ENCODE peak calls at places on chromosomes 5 and 9, in eight cellular contexts. P is SK-N-SH, M is Right ventricle myocardium superior, T is frontal cortex, Q is kidney tubule cell, G is neural progenitor cell, E is M059J, X is heart left ventricle. F is an unnamed sample.

GRCh38 chr5:102971693-102972293 is 148.1 kb downstream of the GIN1 start:
- DNase-seq in T (no peak), P (no peak), X (no peak), Q (peak), M (no peak), G (peak), E (peak), F (peak)

GRCh38 chr9:96067004-96067403 is 191.5 kb downstream of the ERCC6L2 start:
- DNase-seq in M (peak), T (no peak), G (no peak), P (no peak), X (peak), Q (no peak), E (no peak), F (no peak)

GRCh38 chr9:77284616-77285015 is 107.3 kb downstream of the VPS13A start:
- DNase-seq in X (no peak), M (no peak), T (no peak), E (no peak), G (no peak), Q (no peak), P (no peak), F (no peak)

GRCh38 chr5:17000296-17000939 is 64.3 kb upstream of the MYO10 start:
- DNase-seq in T (no peak), P (no peak), Q (peak), E (peak), M (no peak), G (no peak), X (no peak), F (peak)

GRCh38 chr9:121770415-121771273 is 119.2 kb downstream of the DAB2IP start:
- DNase-seq in P (no peak), X (peak), M (peak), E (peak), G (no peak), Q (no peak), T (no peak), F (peak)

GRCh38 chr9:92707530-92707929 is 37.6 kb upstream of the IPPK start:
- DNase-seq in X (no peak), E (peak), G (no peak), T (no peak), Q (peak), P (no peak), M (no peak), F (no peak)

GRCh38 chr5:78615697-78616096 is 32.9 kb downstream of the LHFPL2 start:
- DNase-seq in Q (peak), P (no peak), T (no peak), G (no peak), E (peak), X (no peak), M (no peak), F (peak)

GRCh38 chr5:42715791-42716190 is 40.8 kb upstream of the CCDC152 start:
- DNase-seq in Q (peak), M (no peak), X (no peak), G (no peak), T (no peak), E (peak), P (no peak), F (peak)

GRCh38 chr9:137383453-137384115 is 39.4 kb downstream of the EXD3 start:
- DNase-seq in T (no peak), M (peak), P (no peak), E (no peak), Q (no peak), X (peak), G (peak), F (no peak)

GRCh38 chr9:120868339-120868675 is 8.7 kb downstream of the PHF19 start:
- DNase-seq in M (no peak), Q (no peak), E (no peak), G (no peak), T (no peak), P (no peak), X (no peak), F (no peak)

GRCh38 chr9:91811024-91811909 is 138.8 kb downstream of the ROR2 start:
- DNase-seq in Q (no peak), X (no peak), G (no peak), P (peak), M (no peak), E (no peak), T (no peak), F (no peak)

GRCh38 chr9:133792721-133793470 is 54.7 kb upstream of the SARDH start:
- DNase-seq in M (peak), P (peak), E (peak), Q (peak), T (peak), G (peak), X (peak), F (peak)

GRCh38 chr9:5842926-5843325 is 10.0 kb upstream of the ERMP1 start:
- DNase-seq in E (no peak), P (no peak), X (no peak), M (no peak), T (no peak), G (no peak), Q (no peak), F (no peak)

GRCh38 chr9:36214571-36214970 is 23.9 kb downstream of the CLTA start:
- DNase-seq in X (no peak), Q (no peak), M (no peak), T (no peak), G (no peak), P (peak), E (no peak), F (no peak)

GRCh38 chr5:174115226-174115625 is 69.7 kb downstream of the NSG2 start:
- DNase-seq in G (no peak), E (no peak), M (no peak), T (no peak), Q (no peak), X (no peak), P (no peak), F (no peak)

GRCh38 chr5:96329294-96329693 is 103.8 kb downstream of the PCSK1 start:
- DNase-seq in G (no peak), T (no peak), Q (no peak), X (no peak), P (no peak), M (no peak), E (no peak), F (no peak)

GRCh38 chr5:36393656-36394438 is 92.1 kb upstream of the RANBP3L start:
- DNase-seq in Q (no peak), M (no peak), P (no peak), T (no peak), X (no peak), G (no peak), E (peak), F (no peak)

GRCh38 chr5:93800988-93801811 is 59.8 kb upstream of the POU5F2 start:
- DNase-seq in T (no peak), M (no peak), G (peak), P (peak), E (peak), Q (peak), X (no peak), F (peak)

GRCh38 chr5:72494700-72495124 is 12.5 kb downstream of the ZNF366 start:
- DNase-seq in G (no peak), M (no peak), X (no peak), E (no peak), P (no peak), T (no peak), Q (no peak), F (no peak)

GRCh38 chr9:108854094-108854493 is 1.7 kb downstream of the ACTL7B start:
- DNase-seq in E (no peak), M (no peak), T (no peak), G (no peak), Q (no peak), X (no peak), P (no peak), F (peak)

GRCh38 chr5:137365126-137365865 is 133.8 kb downstream of the SPOCK1 start:
- DNase-seq in P (no peak), T (no peak), M (no peak), G (no peak), E (peak), Q (peak), X (no peak), F (peak)

GRCh38 chr9:124006448-124007156 is 5.0 kb upstream of the LHX2 start:
- DNase-seq in M (no peak), X (no peak), G (peak), E (no peak), Q (no peak), T (peak), P (no peak), F (no peak)

GRCh38 chr5:112228672-112229071 is 190.4 kb downstream of the EPB41L4A start:
- DNase-seq in E (peak), G (no peak), Q (peak), T (peak), X (peak), P (no peak), M (peak), F (no peak)

GRCh38 chr9:107390806-107391205 is 98.8 kb downstream of the KLF4 start:
- DNase-seq in P (no peak), Q (no peak), T (no peak), X (no peak), G (no peak), E (no peak), M (no peak), F (no peak)

GRCh38 chr9:134644715-134645606 is 3.4 kb downstream of the COL5A1 start:
- DNase-seq in E (peak), G (peak), P (peak), X (peak), Q (no peak), M (peak), T (peak), F (peak)

GRCh38 chr9:6956796-6957355 is 199.1 kb downstream of the KDM4C start:
- DNase-seq in Q (no peak), G (no peak), M (no peak), T (no peak), E (no peak), X (no peak), P (peak), F (no peak)

GRCh38 chr9:1939926-1940368 is 75.2 kb upstream of the SMARCA2 start:
- DNase-seq in M (no peak), X (no peak), E (peak), Q (peak), P (peak), T (no peak), G (peak), F (peak)

GRCh38 chr5:86763914-86764313 is 146.2 kb downstream of the COX7C start:
- DNase-seq in X (no peak), Q (no peak), G (peak), M (no peak), T (no peak), E (no peak), P (no peak), F (no peak)

GRCh38 chr5:17316973-17317459 is 99.6 kb downstream of the BASP1 start:
- DNase-seq in G (no peak), Q (no peak), T (no peak), X (no peak), P (no peak), E (peak), M (no peak), F (no peak)

GRCh38 chr5:137497396-137498290 is 1.5 kb downstream of the SPOCK1 start:
- DNase-seq in E (peak), M (no peak), P (peak), G (no peak), X (no peak), Q (peak), T (peak), F (peak)

F was measured in ELR.